ENCODE peak calls at places on chromosomes 12 and 14, in four cellular contexts. E, B, L and I are unnamed samples.

GRCh38 chr12:10669533-10669932 is 4.3 kb downstream of the STYK1 start:
- DNase-seq in B (no peak), L (no peak), E (no peak), I (no peak)

GRCh38 chr12:27332407-27333310 is at the start of gene BMAL2:
- DNase-seq in L (peak; percentile 43), E (peak; percentile 54), B (peak; percentile 57), I (peak; percentile 73)

GRCh38 chr14:92475451-92476187 is 38.0 kb upstream of the RIN3 start:
- DNase-seq in E (no peak), B (peak; percentile 94), L (no peak), I (no peak)

GRCh38 chr12:132036063-132036683 is 86.4 kb downstream of the EP400 start:
- DNase-seq in B (no peak), L (no peak), E (no peak), I (no peak)

GRCh38 chr12:74890237-74890599 is 319.4 kb downstream of the KCNC2 start:
- DNase-seq in B (peak; percentile 71), E (no peak), L (no peak), I (no peak)

GRCh38 chr12:94553130-94553519 is 93.5 kb upstream of the CEP83 start:
- DNase-seq in L (no peak), E (no peak), B (peak; percentile 89), I (no peak)

GRCh38 chr12:44531349-44531905 is 344.7 kb downstream of the NELL2 start:
- DNase-seq in E (no peak), B (no peak), L (no peak), I (no peak)

GRCh38 chr12:23488130-23488529 is 461.3 kb downstream of the SOX5 start:
- DNase-seq in L (no peak), E (no peak), B (no peak), I (no peak)

GRCh38 chr12:107845980-107846659 is 71.6 kb downstream of the ASCL4 start:
- DNase-seq in E (no peak), B (no peak), L (no peak), I (no peak)

GRCh38 chr12:129081755-129082250 is 228.5 kb downstream of the GLT1D1 start:
- DNase-seq in E (no peak), L (no peak), B (no peak), I (no peak)

GRCh38 chr12:117356048-117356447 is 5.4 kb downstream of the NOS1 start:
- DNase-seq in E (no peak), L (no peak), B (no peak), I (no peak)

GRCh38 chr12:6958609-6959375 is 7.6 kb downstream of the PTPN6 start:
- DNase-seq in E (peak; percentile 81), B (no peak), L (peak; percentile 38), I (no peak)

GRCh38 chr14:79544671-79545070 is 666.6 kb downstream of the DIO2 start:
- DNase-seq in B (peak; percentile 1), L (no peak), E (no peak), I (no peak)

GRCh38 chr12:93179792-93180191 is 197.9 kb upstream of the NUDT4 start:
- DNase-seq in B (no peak), E (no peak), L (no peak), I (no peak)

GRCh38 chr12:130904064-130904463 is 32.2 kb downstream of the RAN start:
- DNase-seq in B (no peak), L (no peak), E (no peak), I (no peak)

GRCh38 chr12:104514127-104514810 is 57.5 kb downstream of the CHST11 start:
- DNase-seq in E (no peak), B (no peak), L (no peak), I (no peak)

GRCh38 chr12:18383203-18383602 is 121.9 kb downstream of the PIK3C2G start:
- DNase-seq in B (peak; percentile 93), L (no peak), E (no peak), I (no peak)

GRCh38 chr14:68628605-68629310 is 164.1 kb downstream of the ZFP36L1 start:
- DNase-seq in B (no peak), L (peak; percentile 59), E (peak; percentile 62), I (no peak)

GRCh38 chr12:5480953-5481300 is 49.0 kb downstream of the NTF3 start:
- DNase-seq in L (no peak), B (no peak), E (no peak), I (no peak)

GRCh38 chr14:35046751-35047536 is 872 bp downstream of the FAM177A1 start:
- DNase-seq in E (peak; percentile 83), B (no peak), L (no peak), I (no peak)

GRCh38 chr12:28568709-28569108 is 378.5 kb downstream of the CCDC91 start:
- DNase-seq in E (no peak), L (no peak), B (no peak), I (peak; percentile 64)

GRCh38 chr14:20556500-20557211 is 4.2 kb downstream of the RNASE9 start:
- DNase-seq in B (peak; percentile 28), L (no peak), E (no peak), I (no peak)

GRCh38 chr14:20803221-20803620 is 577 bp upstream of the RNASE1 start:
- DNase-seq in B (no peak), L (no peak), E (no peak), I (no peak)

GRCh38 chr14:68392393-68393085 is 400.3 kb downstream of the ZFP36L1 start:
- DNase-seq in E (peak; percentile 61), B (peak; percentile 58), L (no peak), I (no peak)

DNA sequence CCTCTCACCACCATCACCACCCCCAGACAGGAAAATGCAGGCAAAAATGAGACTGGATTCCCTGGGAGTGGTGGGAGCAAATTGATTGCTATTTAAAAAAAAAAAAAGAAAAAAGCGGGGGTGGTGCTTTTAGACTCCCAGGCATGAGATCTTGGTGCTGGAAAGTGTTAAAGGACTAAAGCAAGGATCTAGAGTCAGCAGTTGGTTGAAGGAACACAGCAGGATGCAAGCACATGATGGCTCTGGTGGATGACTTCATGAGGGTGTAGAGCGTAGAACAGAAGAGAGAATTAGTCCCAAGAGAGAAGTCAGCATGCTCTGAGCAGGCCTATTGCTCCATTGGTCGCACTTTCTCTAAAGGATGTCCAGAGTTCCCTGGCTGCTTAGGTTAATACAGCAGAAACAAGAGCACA is 183.8 kb upstream of the HMGA2 start:
- DNase-seq in L (no peak), E (no peak), B (no peak), I (no peak)
- TF ChIP-seq CTCF in L (no peak), E (no peak), B (no peak), I (no peak)

GRCh38 chr12:69470189-69471094 is at the start of gene FRS2:
- DNase-seq in E (peak; percentile 93), L (peak; percentile 90), B (peak; percentile 94), I (peak; percentile 95)
- TF ChIP-seq CTCF in E (no peak), L (no peak), B (peak; percentile 37), I (peak; percentile 56)

DNA sequence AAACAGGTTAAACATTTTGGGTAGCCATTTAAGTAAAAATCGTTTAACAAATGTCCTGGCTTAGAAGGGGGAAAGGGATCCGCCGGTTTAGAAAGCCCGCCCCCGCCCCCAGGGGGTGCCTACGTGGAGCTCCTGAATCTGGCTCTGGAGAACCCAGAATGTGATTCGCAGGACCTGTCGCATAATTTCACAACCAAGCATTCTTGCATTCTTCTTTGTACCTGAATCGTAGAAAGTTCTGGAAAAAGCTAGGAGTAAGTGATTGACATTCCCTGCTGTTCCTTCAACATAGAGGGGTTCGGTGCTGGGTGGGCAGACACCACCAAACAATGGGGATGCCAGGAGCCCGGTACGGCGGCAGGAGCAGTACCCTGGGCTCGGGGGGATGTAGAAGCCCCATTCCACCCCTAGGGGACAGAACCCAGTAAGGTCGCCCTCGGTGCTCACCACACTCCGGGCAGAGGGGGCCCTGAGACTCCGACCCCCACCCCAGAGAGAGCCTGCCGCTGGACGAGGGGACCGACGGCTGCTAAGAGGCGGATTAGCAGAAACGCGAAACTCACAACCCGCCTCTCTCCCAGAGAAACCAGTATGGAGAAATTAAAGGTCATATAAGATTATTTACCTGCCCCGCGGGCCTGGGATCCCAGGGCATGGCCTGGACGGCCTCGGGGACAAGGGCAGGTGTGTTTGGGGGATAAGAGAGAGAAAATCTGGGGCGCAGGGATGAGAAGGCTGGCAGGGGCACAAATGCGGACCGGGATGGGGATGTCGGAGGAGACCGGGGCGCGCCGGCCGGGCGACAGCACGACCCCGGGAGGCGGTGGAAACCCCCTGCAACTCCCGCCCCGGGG is 547 bp downstream of the CSRP2 start:
- DNase-seq in L (peak; percentile 31), B (peak; percentile 24), E (no peak), I (peak; percentile 57)
- TF ChIP-seq CTCF in L (no peak), B (peak; percentile 15), E (no peak), I (peak; percentile 57)

DNA sequence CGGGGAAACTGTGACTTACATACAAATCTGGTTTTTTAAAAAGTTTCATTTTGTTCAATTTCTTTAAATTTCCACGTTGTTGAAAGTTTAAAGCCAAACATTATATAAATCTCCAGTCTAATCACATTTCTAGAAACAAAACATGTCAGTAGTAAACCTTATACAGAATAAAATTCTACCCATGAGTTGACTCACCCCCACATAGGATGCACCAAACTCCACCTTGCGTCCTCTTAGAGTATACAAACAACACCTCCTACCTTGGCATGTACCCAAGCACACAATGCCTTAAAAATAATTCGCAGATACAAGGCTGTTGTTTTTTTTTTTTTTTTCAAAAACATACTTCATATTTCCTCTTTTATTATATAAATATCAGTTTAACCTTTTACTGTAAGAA is 3.4 kb downstream of the FBXL14 start:
- DNase-seq in E (no peak), L (no peak), B (no peak), I (no peak)
- TF ChIP-seq CTCF in E (peak; percentile 21), L (no peak), B (no peak), I (no peak)

GRCh38 chr14:65177551-65177950 is 75.2 kb upstream of the MAX start:
- DNase-seq in E (no peak), L (no peak), B (no peak), I (no peak)
- TF ChIP-seq CTCF in E (no peak), L (no peak), B (no peak), I (no peak)

GRCh38 chr12:69566603-69567002 is 18.7 kb upstream of the CCT2 start:
- DNase-seq in E (no peak), L (no peak), B (no peak), I (no peak)
- TF ChIP-seq CTCF in E (no peak), L (no peak), B (no peak), I (peak; percentile 8)

GRCh38 chr12:32448581-32448980 is 49.2 kb downstream of the FGD4 start:
- DNase-seq in L (no peak), B (peak; percentile 45), E (no peak), I (no peak)
- TF ChIP-seq CTCF in L (no peak), B (no peak), E (no peak), I (peak; percentile 5)

GRCh38 chr12:9378430-9378835 is 170.2 kb upstream of the PZP start:
- DNase-seq in L (no peak), B (peak; percentile 7), E (no peak), I (peak; percentile 37)
- TF ChIP-seq CTCF in L (no peak), B (peak; percentile 21), E (no peak), I (peak; percentile 51)